ENCODE peak calls at places on chromosome 21, in seven cellular contexts. W is ascending aorta; X is CD8-positive, alpha-beta T cell; F is heart left ventricle; Z is right lobe of liver; L is H1; P is tibial artery. J is an unnamed sample. For H3K4me1 and H3K9me3, the result is how much of the 10 kb centered on the place peaks cover.

GRCh38 chr21:40575983-40576382 is 271.0 kb downstream of the DSCAM start:
- DNase-seq in L (no peak), X (no peak), P (no peak), W (no peak), Z (no peak), F (no peak), J (no peak)

GRCh38 chr21:28207776-28208175 is 784.9 kb downstream of the LTN1 start:
- DNase-seq in P (no peak), Z (no peak), X (no peak), F (no peak), L (no peak), W (no peak), J (no peak)

GRCh38 chr21:33278736-33279135 is 12.6 kb downstream of the IL10RB start:
- DNase-seq in L (no peak), X (no peak), Z (no peak), W (no peak), F (no peak), P (no peak), J (no peak)

GRCh38 chr21:33063907-33064622 is 5.9 kb upstream of the OLIG1 start:
- DNase-seq in X (no peak), P (no peak), Z (no peak), L (peak), W (no peak), F (no peak), J (no peak)

GRCh38 chr21:36980280-36981048 is 14.0 kb upstream of the HLCS start:
- DNase-seq in Z (peak), F (no peak), L (peak), W (no peak), X (peak), P (no peak), J (peak)

GRCh38 chr21:32861871-32862270 is 90.3 kb upstream of the PAXBP1 start:
- DNase-seq in L (no peak), F (no peak), Z (no peak), P (no peak), X (no peak), W (no peak), J (no peak)

GRCh38 chr21:17660449-17660848 is 47.7 kb upstream of the BTG3 start:
- DNase-seq in L (no peak), W (no peak), F (no peak), X (no peak), Z (no peak), P (no peak), J (no peak)

GRCh38 chr21:24225432-24225831 is 1381.8 kb downstream of the MRPL39 start:
- DNase-seq in P (no peak), L (no peak), F (no peak), X (no peak), W (no peak), Z (no peak), J (no peak)

GRCh38 chr21:31606081-31606874 is 53.2 kb upstream of the SOD1 start:
- DNase-seq in Z (no peak), P (no peak), L (no peak), F (no peak), X (no peak), W (no peak), J (no peak)

GRCh38 chr21:29237110-29238051 is 61.3 kb upstream of the BACH1 start:
- DNase-seq in F (no peak), X (no peak), W (peak), Z (no peak), P (no peak), L (no peak), J (peak)

GRCh38 chr21:24514081-24514733 is 1093.1 kb downstream of the MRPL39 start:
- DNase-seq in F (no peak), W (no peak), L (no peak), P (no peak), X (no peak), Z (no peak), J (no peak)

GRCh38 chr21:37915516-37915915 is 741 bp downstream of the KCNJ6 start:
- DNase-seq in P (no peak), Z (no peak), X (no peak), F (no peak), L (peak), W (no peak), J (no peak)

GRCh38 chr21:32547018-32547417 is 38.3 kb downstream of the TCP10L start:
- DNase-seq in W (no peak), X (no peak), Z (no peak), L (no peak), P (no peak), F (no peak), J (no peak)

GRCh38 chr21:14453339-14453738 is 70.4 kb upstream of the HSPA13 start:
- DNase-seq in P (no peak), Z (no peak), W (no peak), L (no peak), X (no peak), F (no peak), J (no peak)

GRCh38 chr21:28237661-28238060 is 755.0 kb downstream of the LTN1 start:
- DNase-seq in F (no peak), W (no peak), Z (no peak), P (no peak), L (no peak), X (no peak), J (no peak)

GRCh38 chr21:36377391-36377842 is 7.8 kb upstream of the CHAF1B start:
- DNase-seq in X (no peak), F (no peak), W (no peak), P (no peak), L (no peak), Z (no peak), J (no peak)

GRCh38 chr21:40118527-40118926 is 251.3 kb downstream of the PCP4 start:
- DNase-seq in Z (no peak), F (no peak), P (no peak), L (no peak), X (no peak), W (no peak), J (no peak)

GRCh38 chr21:33374080-33374873 is 28.9 kb upstream of the IFNGR2 start:
- DNase-seq in F (no peak), W (no peak), X (peak), Z (peak), P (peak), L (no peak), J (no peak)

GRCh38 chr21:32367158-32367557 is 25.7 kb downstream of the URB1 start:
- DNase-seq in L (no peak), X (no peak), P (no peak), Z (no peak), F (no peak), W (no peak), J (no peak)

GRCh38 chr21:30072496-30072895 is 94.1 kb downstream of the CLDN17 start:
- DNase-seq in W (no peak), Z (no peak), L (no peak), P (no peak), X (no peak), F (no peak), J (no peak)

GRCh38 chr21:31335957-31336738 is 7.9 kb downstream of the TIAM1 start:
- DNase-seq in Z (no peak), W (no peak), X (no peak), F (peak), P (no peak), L (no peak), J (no peak)

DNA sequence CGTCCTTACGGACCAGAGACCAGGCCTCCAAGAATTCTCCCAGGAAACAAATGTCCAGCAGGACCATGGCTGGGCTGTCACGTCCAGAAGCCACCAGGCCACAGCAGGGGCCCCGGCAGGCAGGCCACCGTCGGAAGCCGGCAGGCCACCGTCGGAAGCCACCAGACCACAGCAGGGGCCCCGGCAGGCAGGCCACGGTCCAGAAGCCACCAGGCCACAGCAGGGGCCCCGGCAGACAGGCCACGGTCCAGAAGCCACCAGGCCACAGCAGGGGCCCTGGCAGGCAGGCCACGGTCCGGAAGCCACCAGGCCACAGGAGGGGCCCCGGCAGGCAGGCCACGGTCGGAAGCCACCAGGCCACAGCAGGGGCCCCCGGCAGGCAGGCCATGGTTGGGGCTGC is 67.0 kb upstream of the PDE9A start:
- DNase-seq in F (no peak), Z (no peak), X (no peak), L (no peak), W (no peak), P (no peak), J (peak)
- H3K4me1 ChIP-seq in F (under half), Z (under half), X (under half), L (under half), W (under half), P (under half), J (under half)

GRCh38 chr21:46646541-46647154 is 11.2 kb downstream of the PRMT2 start:
- DNase-seq in F (no peak), W (no peak), X (no peak), L (no peak), Z (no peak), P (no peak), J (no peak)
- H3K27ac ChIP-seq in F (no peak), W (no peak), X (no peak), L (no peak), Z (no peak), P (no peak), J (no peak)

GRCh38 chr21:10418649-10419048 is 102.7 kb upstream of the TPTE start:
- DNase-seq in X (no peak), L (no peak), F (no peak), Z (no peak), P (peak), W (no peak), J (no peak)
- H3K9me3 ChIP-seq in X (under half), L (half or more), F (under half), Z (under half), P (under half), W (under half), J (half or more)

GRCh38 chr21:41685511-41686149 is 81.2 kb downstream of the RIPK4 start:
- DNase-seq in P (peak), F (no peak), Z (no peak), W (no peak), X (no peak), L (no peak), J (no peak)
- H3K4me1 ChIP-seq in P (under half), F (under half), Z (under half), W (under half), X (under half), L (under half), J (under half)

DNA sequence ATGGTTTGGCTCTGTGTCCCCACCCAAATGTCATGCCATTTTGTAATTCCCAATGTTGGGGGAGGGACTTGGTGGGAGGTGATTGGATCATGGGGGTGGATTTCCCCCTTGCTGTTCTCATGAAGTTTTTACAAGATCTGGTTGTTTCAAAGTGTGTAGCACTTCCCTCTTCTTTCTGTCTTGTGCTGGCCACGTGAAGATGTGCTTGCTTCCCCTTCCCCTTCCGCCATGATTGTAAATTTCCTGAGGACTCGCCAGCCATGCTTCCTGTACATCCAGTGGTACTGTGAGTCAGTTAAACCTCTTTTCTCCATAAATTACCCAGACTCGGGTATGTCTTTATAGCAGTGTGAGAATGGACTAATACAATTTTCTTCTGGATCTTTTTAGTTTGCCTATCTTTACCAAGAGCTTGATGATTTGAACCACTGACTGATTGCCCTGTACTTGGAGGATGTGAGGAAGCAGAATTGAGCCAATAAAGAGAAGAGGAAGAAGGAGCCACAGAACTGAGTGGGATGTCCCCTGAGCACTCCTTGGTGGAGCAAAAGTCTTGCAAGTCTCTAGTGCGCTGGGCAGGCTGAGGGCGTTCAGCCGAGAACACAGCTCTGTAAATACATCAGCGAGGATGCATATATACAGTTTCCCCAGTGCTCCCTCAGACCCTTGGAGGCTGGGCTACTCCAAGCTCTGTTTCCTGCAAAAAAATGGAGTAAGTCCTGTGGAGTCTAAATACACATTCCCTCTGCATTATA is 102.5 kb downstream of the CYYR1 start:
- DNase-seq in W (no peak), L (no peak), F (no peak), Z (no peak), P (no peak), X (no peak), J (no peak)
- H3K27ac ChIP-seq in W (no peak), L (no peak), F (no peak), Z (no peak), P (no peak), X (no peak), J (no peak)

DNA sequence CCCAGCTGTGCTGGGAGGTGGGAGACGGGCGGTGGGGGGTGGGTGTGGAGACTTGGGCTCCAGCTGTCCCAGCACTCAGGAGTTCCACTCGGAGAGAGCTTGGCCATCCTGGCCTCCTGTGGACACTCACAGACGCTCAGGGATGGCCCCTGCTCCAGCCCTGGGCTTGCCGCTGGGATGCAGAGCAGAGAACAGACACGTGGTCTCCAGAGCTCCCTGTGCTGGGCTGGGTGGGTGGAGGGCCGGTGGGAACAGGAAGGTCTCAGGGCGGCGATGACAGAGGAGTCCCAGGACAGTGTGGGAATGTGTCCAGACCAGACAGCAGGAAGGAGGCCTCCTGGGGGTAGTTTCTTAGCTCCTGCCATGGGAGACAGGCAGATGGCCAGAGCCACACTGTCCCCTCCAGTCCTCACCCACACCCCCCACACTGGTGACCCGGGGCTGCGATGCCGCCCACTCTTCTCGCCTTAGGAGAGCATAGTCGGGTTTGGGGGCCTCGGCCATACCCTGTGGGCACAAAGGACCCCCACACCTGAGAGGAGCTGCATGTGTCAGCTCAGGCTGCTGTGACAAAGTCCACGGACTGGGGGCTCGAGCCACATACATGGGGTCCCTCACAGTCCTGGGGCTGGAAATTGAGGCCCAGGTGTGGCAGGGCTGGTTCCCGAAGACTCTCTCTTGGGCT is 2.0 kb downstream of the KRTAP10-9 start:
- DNase-seq in L (no peak), Z (no peak), W (no peak), F (no peak), X (no peak), P (no peak), J (no peak)
- H3K9me3 ChIP-seq in L (under half), Z (under half), W (under half), F (under half), X (under half), P (under half), J (under half)

DNA sequence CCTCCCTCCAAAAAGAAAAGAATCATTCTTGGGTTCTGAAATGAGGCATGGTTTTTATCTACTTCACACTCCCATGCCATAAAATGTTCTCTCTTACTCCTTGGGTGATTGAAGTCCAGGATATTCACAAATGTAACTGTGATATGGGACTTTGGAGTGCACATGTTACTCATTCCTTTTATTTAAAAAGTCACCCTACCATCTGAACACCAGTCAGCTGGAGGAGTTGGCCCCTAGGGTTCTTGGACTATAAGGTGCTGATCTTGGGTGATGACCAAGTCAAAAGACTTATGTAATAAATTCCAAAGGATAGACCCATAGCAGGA is 128.4 kb downstream of the CLIC6 start:
- DNase-seq in F (no peak), L (no peak), X (no peak), W (no peak), Z (no peak), P (no peak), J (no peak)
- H3K4me1 ChIP-seq in F (under half), L (under half), X (under half), W (under half), Z (under half), P (under half), J (under half)

DNA sequence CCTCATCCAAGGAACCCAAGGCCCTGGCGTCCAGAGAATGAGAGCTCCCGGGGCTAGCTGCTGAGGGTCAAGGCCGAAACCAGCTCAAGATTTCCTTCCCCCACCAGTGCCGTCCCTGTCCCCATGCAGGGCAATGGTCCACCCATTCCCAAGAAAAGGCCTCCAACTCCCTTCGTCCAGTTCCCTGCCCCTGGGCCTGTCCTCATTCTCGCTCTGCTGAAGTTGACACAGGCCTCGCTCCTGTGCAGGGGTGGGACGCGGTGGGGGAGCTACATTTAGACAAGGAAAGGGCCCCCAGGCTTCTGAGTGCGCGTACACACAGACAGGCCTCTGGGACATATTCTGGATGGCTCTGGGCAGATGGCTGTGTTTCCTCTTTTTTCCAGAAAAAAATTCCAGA is 188.3 kb downstream of the ETS2 start:
- DNase-seq in P (no peak), W (no peak), F (peak), X (no peak), Z (no peak), L (no peak), J (no peak)
- H3K27ac ChIP-seq in P (peak), W (peak), F (peak), X (no peak), Z (no peak), L (no peak), J (peak)

GRCh38 chr21:22476726-22477646 is 1478.8 kb downstream of the NCAM2 start:
- DNase-seq in L (no peak), Z (no peak), X (no peak), F (no peak), P (no peak), W (no peak), J (no peak)
- H3K9me3 ChIP-seq in L (under half), Z (under half), X (under half), F (under half), P (under half), W (under half), J (under half)